ENCODE peak calls at places on chromosomes 7 and 10, in ten cellular contexts. K, P, S, D, Z, H, A, L, Y and N are unnamed samples.

GRCh38 chr7:149494738-149495368 is 2.8 kb downstream of the ZNF746 start:
- DNase-seq in L (no peak), S (no peak), Z (no peak), D (no peak), K (no peak), H (no peak), A (no peak), Y (no peak), P (no peak), N (no peak)

GRCh38 chr7:4361774-4362173 is 320.3 kb upstream of the FOXK1 start:
- DNase-seq in H (no peak), L (no peak), K (peak), S (no peak), Y (no peak), A (no peak), P (no peak), Z (no peak), D (no peak), N (no peak)

GRCh38 chr10:14665304-14665703 is 109.4 kb downstream of the FAM107B start:
- DNase-seq in Z (no peak), A (no peak), D (no peak), H (no peak), Y (no peak), S (no peak), L (no peak), P (no peak), K (peak), N (no peak)

GRCh38 chr10:29861811-29862505 is 197.4 kb downstream of the JCAD start:
- DNase-seq in L (no peak), D (no peak), H (no peak), Z (no peak), S (no peak), K (no peak), P (no peak), Y (peak), A (no peak), N (no peak)

GRCh38 chr7:122255454-122255853 is 49.1 kb downstream of the FEZF1 start:
- DNase-seq in Y (no peak), D (no peak), L (no peak), A (no peak), P (no peak), H (no peak), Z (no peak), K (no peak), S (no peak), N (no peak)

GRCh38 chr7:79820387-79820786 is 314.2 kb upstream of the GNAI1 start:
- DNase-seq in Y (peak), S (peak), L (peak), P (no peak), A (peak), Z (no peak), D (peak), H (no peak), K (no peak), N (no peak)

GRCh38 chr10:305034-305433 is 169.8 kb downstream of the ZMYND11 start:
- DNase-seq in S (no peak), P (no peak), Z (no peak), Y (no peak), A (no peak), H (no peak), D (no peak), L (no peak), K (no peak), N (no peak)

GRCh38 chr10:123967626-123968243 is 76.1 kb upstream of the CPXM2 start:
- DNase-seq in Z (no peak), H (peak), Y (peak), L (peak), A (peak), P (peak), S (peak), K (peak), D (peak), N (peak)

GRCh38 chr7:5420841-5421625 is 2.6 kb downstream of the TNRC18 start:
- DNase-seq in A (no peak), P (peak), Y (no peak), D (peak), K (no peak), Z (no peak), L (no peak), S (no peak), H (peak), N (no peak)

GRCh38 chr10:77613476-77614130 is 24.0 kb downstream of the KCNMA1 start:
- DNase-seq in P (no peak), S (peak), A (no peak), L (peak), Y (no peak), H (no peak), Z (no peak), K (no peak), D (peak), N (no peak)

GRCh38 chr7:2171855-2172254 is 60.9 kb downstream of the MAD1L1 start:
- DNase-seq in S (no peak), Y (no peak), P (no peak), K (no peak), A (no peak), D (no peak), Z (no peak), L (no peak), H (peak), N (no peak)

GRCh38 chr10:103739039-103739764 is 116.2 kb downstream of the SH3PXD2A start:
- DNase-seq in A (peak), D (no peak), K (no peak), P (no peak), Z (no peak), Y (peak), L (peak), H (no peak), S (no peak), N (no peak)

GRCh38 chr7:18320971-18321567 is 174.5 kb upstream of the HDAC9 start:
- DNase-seq in A (peak), K (no peak), L (no peak), Z (no peak), H (peak), P (no peak), D (no peak), S (no peak), Y (peak), N (peak)

GRCh38 chr7:1057416-1058291 is 13.3 kb downstream of the GPR146 start:
- DNase-seq in D (no peak), P (peak), H (no peak), Z (no peak), Y (no peak), K (no peak), S (no peak), L (no peak), A (no peak), N (no peak)

GRCh38 chr7:148986737-148987009 is 41.6 kb downstream of the PDIA4 start:
- DNase-seq in S (no peak), P (no peak), Y (no peak), H (no peak), D (no peak), Z (no peak), L (no peak), K (no peak), A (no peak), N (no peak)

GRCh38 chr10:32197423-32197822 is 141.2 kb upstream of the KIF5B start:
- DNase-seq in K (no peak), Y (no peak), A (no peak), L (no peak), S (no peak), P (no peak), D (no peak), Z (no peak), H (no peak), N (no peak)

GRCh38 chr10:99432881-99433280 is 2.5 kb upstream of the GOT1 start:
- DNase-seq in A (no peak), H (no peak), L (no peak), K (no peak), Y (no peak), D (no peak), P (no peak), Z (no peak), S (no peak), N (no peak)

GRCh38 chr10:43230101-43230908 is 36.6 kb downstream of the RASGEF1A start:
- DNase-seq in A (no peak), P (peak), L (peak), Y (no peak), K (peak), S (no peak), Z (no peak), D (peak), H (no peak), N (no peak)

GRCh38 chr10:18164093-18164492 is 23.9 kb downstream of the CACNB2 start:
- DNase-seq in Y (no peak), H (no peak), D (no peak), A (no peak), L (no peak), P (no peak), K (no peak), Z (no peak), S (no peak), N (no peak)

GRCh38 chr10:8054498-8055407 is at the start of gene GATA3:
- DNase-seq in D (peak), H (peak), K (peak), Y (peak), A (no peak), S (no peak), Z (no peak), L (no peak), P (no peak), N (peak)

GRCh38 chr10:130080461-130080814 is 30.2 kb downstream of the C10orf143 start:
- DNase-seq in Z (no peak), K (no peak), A (no peak), L (no peak), D (no peak), Y (no peak), H (no peak), P (no peak), S (no peak), N (no peak)

GRCh38 chr7:39507866-39508551 is 58.2 kb upstream of the YAE1 start:
- DNase-seq in S (no peak), Y (no peak), Z (no peak), A (no peak), D (no peak), H (no peak), P (no peak), L (no peak), K (no peak), N (peak)

GRCh38 chr7:73715648-73716317 is 3.7 kb downstream of the STX1A start:
- DNase-seq in D (no peak), A (peak), L (no peak), Y (peak), K (no peak), Z (no peak), H (no peak), P (no peak), S (no peak), N (no peak)

GRCh38 chr7:92763636-92764423 is 72.5 kb downstream of the CDK6 start:
- DNase-seq in K (no peak), P (no peak), D (no peak), A (no peak), L (no peak), Z (no peak), S (no peak), H (no peak), Y (peak), N (no peak)

GRCh38 chr7:158999496-158999895 is 143.1 kb downstream of the DYNC2I1 start:
- DNase-seq in L (no peak), D (no peak), P (peak), Z (no peak), Y (no peak), A (no peak), H (no peak), S (no peak), K (no peak), N (no peak)

GRCh38 chr7:101112233-101112632 is 14.7 kb upstream of the SERPINE1 start:
- DNase-seq in A (no peak), S (no peak), D (no peak), Z (no peak), H (no peak), K (no peak), P (no peak), L (peak), Y (no peak), N (no peak)

GRCh38 chr10:118763202-118763988 is 8.6 kb upstream of the CACUL1 start:
- DNase-seq in Y (no peak), P (no peak), D (no peak), K (no peak), Z (no peak), S (no peak), L (no peak), H (no peak), A (no peak), N (no peak)

GRCh38 chr10:93742633-93743349 is 14.9 kb upstream of the LGI1 start:
- DNase-seq in S (no peak), Y (no peak), P (no peak), K (no peak), Z (no peak), L (no peak), H (no peak), A (no peak), D (no peak), N (no peak)

GRCh38 chr7:20928022-20928421 is 141.3 kb upstream of the SP8 start:
- DNase-seq in H (no peak), Y (no peak), L (no peak), A (no peak), S (no peak), P (no peak), D (no peak), K (no peak), Z (no peak), N (no peak)

GRCh38 chr10:48649349-48649944 is 35.2 kb upstream of the WDFY4 start:
- DNase-seq in A (no peak), D (no peak), S (peak), K (peak), H (no peak), L (no peak), P (peak), Y (peak), Z (no peak), N (no peak)

GRCh38 chr7:105841866-105842265 is 34.5 kb downstream of the ATXN7L1 start:
- DNase-seq in A (no peak), Y (no peak), P (no peak), L (no peak), H (no peak), Z (no peak), K (no peak), D (no peak), S (no peak), N (no peak)

GRCh38 chr10:83166344-83166743 is 973.0 kb upstream of the GHITM start:
- DNase-seq in S (no peak), P (no peak), Z (no peak), Y (no peak), K (no peak), D (no peak), A (no peak), H (no peak), L (no peak), N (no peak)

GRCh38 chr10:13371879-13372470 is 23.9 kb upstream of the SEPHS1 start:
- DNase-seq in Y (peak), A (peak), K (peak), L (peak), P (no peak), H (peak), D (peak), Z (no peak), S (peak), N (peak)

GRCh38 chr7:38374507-38374906 is 101.1 kb upstream of the TARP start:
- DNase-seq in L (no peak), S (no peak), Y (peak), H (peak), D (peak), A (peak), Z (no peak), P (no peak), K (no peak), N (no peak)

GRCh38 chr7:29207023-29207422 is 12.4 kb downstream of the CHN2 start:
- DNase-seq in Z (no peak), H (no peak), Y (no peak), D (no peak), S (no peak), L (no peak), A (no peak), K (no peak), P (no peak), N (no peak)

GRCh38 chr10:102517553-102517952 is 13.8 kb downstream of the SUFU start:
- DNase-seq in P (no peak), D (no peak), K (no peak), Y (peak), A (no peak), Z (no peak), L (no peak), S (no peak), H (no peak), N (no peak)

GRCh38 chr7:6271091-6271658 is 1.2 kb downstream of the CYTH3 start:
- DNase-seq in S (peak), L (peak), Y (peak), H (peak), Z (no peak), P (no peak), D (peak), A (no peak), K (peak), N (peak)

GRCh38 chr7:97971120-97971989 is 18.6 kb downstream of the OCM2 start:
- DNase-seq in D (peak), A (no peak), K (no peak), S (no peak), P (no peak), Y (peak), L (no peak), Z (no peak), H (peak), N (no peak)

GRCh38 chr10:17348111-17349008 is 106.0 kb downstream of the ST8SIA6 start:
- DNase-seq in L (peak), K (peak), D (peak), H (no peak), S (no peak), Z (no peak), Y (peak), A (peak), P (peak), N (no peak)

GRCh38 chr7:32937344-32938174 is 19.7 kb upstream of the FKBP9 start:
- DNase-seq in Y (peak), H (no peak), D (peak), L (peak), S (no peak), Z (no peak), A (no peak), K (peak), P (no peak), N (no peak)